ENCODE peak calls at places on chromosomes 12 and 14, in ten cellular contexts. S is colonic mucosa, K is heart right ventricle, F is cardiac muscle cell, P is heart left ventricle, T is psoas muscle, D is PC-3, X is stomach, Z is upper lobe of right lung, O is IMR-90. L is an unnamed sample.

GRCh38 chr12:27822076-27822712 is 42.2 kb upstream of the MANSC4 start:
- DNase-seq in S (no peak), K (no peak), F (no peak), P (no peak), T (no peak), D (peak; percentile 99), X (no peak), Z (no peak), O (peak; percentile 97), L (peak; percentile 89)

GRCh38 chr12:112125250-112125999 is at the start of gene TRAFD1:
- DNase-seq in S (peak; percentile 99), K (peak; percentile 99), F (peak; percentile 98), P (peak; percentile 99), T (peak; percentile 99), D (peak; percentile 99), X (peak; percentile 98), Z (peak; percentile 99), O (peak; percentile 96), L (peak; percentile 100)

GRCh38 chr12:58873496-58873895 is 46.8 kb downstream of the LRIG3 start:
- DNase-seq in S (no peak), K (no peak), F (no peak), P (no peak), T (no peak), D (no peak), X (no peak), Z (no peak), O (no peak), L (no peak)

GRCh38 chr12:57759360-57759980 is 4.6 kb downstream of the MARCHF9 start:
- DNase-seq in S (no peak), K (no peak), F (peak; percentile 42), P (no peak), T (no peak), D (peak; percentile 56), X (no peak), Z (no peak), O (no peak), L (no peak)

GRCh38 chr14:27845241-27845850 is 921.2 kb upstream of the FOXG1 start:
- DNase-seq in S (no peak), K (no peak), F (no peak), P (peak; percentile 13), T (peak; percentile 44), D (no peak), X (no peak), Z (peak; percentile 57), O (no peak), L (no peak)

GRCh38 chr12:10363922-10364838 is 25.7 kb downstream of the KLRK1 start:
- DNase-seq in S (peak; percentile 60), K (peak; percentile 29), F (peak; percentile 30), P (peak; percentile 58), T (peak; percentile 60), D (peak; percentile 40), X (peak; percentile 40), Z (no peak), O (peak; percentile 41), L (peak; percentile 47)

GRCh38 chr12:74689071-74689655 is 151.5 kb downstream of the ATXN7L3B start:
- DNase-seq in S (no peak), K (no peak), F (peak; percentile 46), P (no peak), T (no peak), D (peak; percentile 65), X (no peak), Z (no peak), O (peak; percentile 69), L (peak; percentile 19)

GRCh38 chr12:57213068-57213715 is 3.4 kb upstream of the NXPH4 start:
- DNase-seq in S (peak; percentile 88), K (peak; percentile 88), F (peak; percentile 82), P (peak; percentile 87), T (peak; percentile 93), D (peak; percentile 89), X (peak; percentile 87), Z (peak; percentile 92), O (peak; percentile 81), L (peak; percentile 84)

GRCh38 chr12:1579626-1580025 is 14.8 kb downstream of the FBXL14 start:
- DNase-seq in S (no peak), K (no peak), F (no peak), P (no peak), T (no peak), D (no peak), X (no peak), Z (no peak), O (peak; percentile 78), L (no peak)

GRCh38 chr12:66107451-66107915 is 23.1 kb downstream of the LLPH start:
- DNase-seq in S (peak; percentile 78), K (no peak), F (peak; percentile 87), P (no peak), T (peak; percentile 55), D (peak; percentile 100), X (peak; percentile 31), Z (no peak), O (peak; percentile 94), L (peak; percentile 79)

GRCh38 chr14:43640718-43641267 is 866.3 kb downstream of the FSCB start:
- DNase-seq in S (no peak), K (no peak), F (no peak), P (no peak), T (no peak), D (no peak), X (peak; percentile 52), Z (no peak), O (no peak), L (no peak)

GRCh38 chr14:105499256-105500035 is 8.4 kb downstream of the TEDC1 start:
- DNase-seq in S (no peak), K (peak; percentile 14), F (no peak), P (peak; percentile 24), T (peak; percentile 48), D (no peak), X (no peak), Z (no peak), O (no peak), L (no peak)

GRCh38 chr12:6644903-6645302 is 2.3 kb downstream of the ACRBP start:
- DNase-seq in S (peak; percentile 49), K (peak; percentile 37), F (peak; percentile 53), P (no peak), T (no peak), D (no peak), X (no peak), Z (no peak), O (no peak), L (no peak)

GRCh38 chr14:74495356-74495755 is 1.8 kb downstream of the ISCA2 start:
- DNase-seq in S (no peak), K (no peak), F (no peak), P (no peak), T (no peak), D (no peak), X (no peak), Z (no peak), O (no peak), L (no peak)

GRCh38 chr14:89144642-89145041 is 272.4 kb downstream of the FOXN3 start:
- DNase-seq in S (no peak), K (no peak), F (no peak), P (no peak), T (no peak), D (no peak), X (no peak), Z (no peak), O (no peak), L (no peak)
- H3K27ac ChIP-seq in S (no peak overlapping the region), K (no peak overlapping the region), F (no peak overlapping the region), P (no peak overlapping the region), T (no peak overlapping the region), D (no peak overlapping the region), X (no peak overlapping the region), Z (no peak overlapping the region), O (no peak overlapping the region), L (no peak overlapping the region)

GRCh38 chr12:94754653-94755052 is 104.3 kb upstream of the TMCC3 start:
- DNase-seq in S (no peak), K (no peak), F (no peak), P (no peak), T (no peak), D (peak; percentile 24), X (no peak), Z (no peak), O (no peak), L (no peak)
- TF ChIP-seq CTCF in S (no peak), K (peak; percentile 37), F (peak; percentile 44), P (peak; percentile 30), T (peak; percentile 10), D (peak; percentile 61), X (no peak), Z (peak; percentile 25), O (peak; percentile 24), L (no peak)

GRCh38 chr12:100840748-100841147 is 46.2 kb downstream of the ANO4 start:
- DNase-seq in S (no peak), K (no peak), F (no peak), P (no peak), T (no peak), D (no peak), X (no peak), Z (no peak), O (no peak), L (no peak)

GRCh38 chr12:100843061-100843460 is 48.5 kb downstream of the ANO4 start:
- DNase-seq in S (no peak), K (no peak), F (no peak), P (no peak), T (no peak), D (no peak), X (no peak), Z (no peak), O (no peak), L (no peak)

GRCh38 chr12:100842156-100842555 is 47.6 kb downstream of the ANO4 start:
- DNase-seq in S (no peak), K (no peak), F (no peak), P (no peak), T (no peak), D (no peak), X (no peak), Z (no peak), O (no peak), L (no peak)

DNA sequence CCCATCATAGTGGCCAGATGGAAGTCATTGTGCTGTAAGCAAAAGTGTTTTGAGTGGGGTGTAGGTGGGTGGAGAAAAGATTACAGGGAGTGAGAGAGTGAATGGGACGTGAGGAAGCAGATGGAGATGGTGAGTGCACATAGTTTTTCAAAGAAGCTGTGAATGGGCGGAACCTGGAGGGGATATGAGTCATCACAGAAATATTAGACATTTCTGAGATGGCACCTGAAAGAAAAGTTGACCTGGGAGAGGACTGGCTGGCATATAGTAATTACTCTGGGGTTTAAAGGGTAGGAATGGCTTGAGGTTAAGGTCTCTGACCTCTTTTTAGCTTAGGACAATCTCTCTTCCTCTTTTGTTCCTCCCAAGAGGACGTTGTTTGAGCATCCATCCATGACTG is 50.5 kb downstream of the ANO4 start:
- DNase-seq in S (no peak), K (no peak), F (no peak), P (no peak), T (no peak), D (peak; percentile 45), X (no peak), Z (no peak), O (no peak), L (peak; percentile 59)
- H3K27ac ChIP-seq in S (no peak overlapping the region), K (no peak overlapping the region), F (no peak overlapping the region), P (no peak overlapping the region), T (no peak overlapping the region), D (no peak overlapping the region), X (no peak overlapping the region), Z (no peak overlapping the region), O (no peak overlapping the region), L (no peak overlapping the region)

DNA sequence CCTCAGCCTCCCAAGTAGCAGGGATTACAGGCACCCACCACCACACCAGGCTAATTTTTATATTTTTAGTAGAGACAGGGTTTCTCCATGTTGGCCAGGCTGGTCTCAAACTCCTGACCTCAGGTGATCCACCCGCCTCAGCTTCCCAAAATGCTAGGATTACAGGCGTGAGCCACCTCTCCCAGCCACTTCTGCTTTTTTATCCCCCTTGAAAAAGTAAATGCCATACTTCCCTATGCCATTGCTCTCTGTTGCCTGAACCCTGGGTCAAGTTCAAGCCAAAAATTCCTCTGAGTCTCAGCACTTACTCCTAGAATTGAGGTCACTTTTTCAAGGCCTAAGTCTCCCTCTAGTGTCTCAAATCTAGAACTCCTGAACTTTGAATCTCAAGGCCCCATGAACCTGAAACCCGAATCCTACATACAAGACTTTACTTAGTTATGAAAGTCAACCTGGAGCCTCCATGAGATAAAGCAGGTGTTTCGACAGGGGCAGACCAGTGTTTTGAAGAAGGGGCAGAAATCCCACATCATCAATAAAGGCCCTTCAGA is 1.4 kb upstream of the APOBEC1 start:
- DNase-seq in S (no peak), K (no peak), F (peak; percentile 49), P (no peak), T (no peak), D (peak; percentile 15), X (no peak), Z (no peak), O (no peak), L (peak; percentile 10)
- TF ChIP-seq CTCF in S (no peak), K (no peak), F (peak; percentile 18), P (no peak), T (no peak), D (peak; percentile 44), X (no peak), Z (no peak), O (no peak), L (no peak)

L was measured in RWPE1.